ENCODE peak calls at places on chromosomes 1 and 21, in seven cellular contexts. X is H54, T is spleen, W is NB4, U is breast epithelium, K is stomach, V is ovary. S is an unnamed sample.

GRCh38 chr21:25818156-25818950 is 83.6 kb downstream of the GABPA start:
- DNase-seq in K (no peak), X (no peak), T (no peak), W (no peak), U (no peak), V (no peak), S (no peak)

GRCh38 chr1:75672528-75673393 is 51.7 kb upstream of the ACADM start:
- DNase-seq in U (no peak), X (peak; percentile 51), K (no peak), T (no peak), V (no peak), W (peak; percentile 42), S (no peak)

GRCh38 chr1:20485527-20486456 is at the start of gene CAMK2N1:
- DNase-seq in U (peak; percentile 59), T (peak; percentile 87), X (peak; percentile 70), V (peak; percentile 86), W (no peak), K (peak; percentile 64), S (peak; percentile 44)

GRCh38 chr21:15301014-15301413 is 236.2 kb upstream of the NRIP1 start:
- DNase-seq in V (no peak), U (no peak), T (no peak), W (peak; percentile 21), X (no peak), K (no peak), S (no peak)

GRCh38 chr1:112849967-112850641 is 105.9 kb downstream of the SLC16A1 start:
- DNase-seq in K (no peak), X (no peak), W (peak; percentile 37), V (no peak), U (no peak), T (no peak), S (no peak)

GRCh38 chr1:156151093-156151688 is 2.2 kb upstream of the SEMA4A start:
- DNase-seq in X (no peak), V (no peak), U (no peak), T (peak; percentile 78), K (no peak), W (no peak), S (no peak)

GRCh38 chr1:87393437-87394085 is 64.9 kb downstream of the LMO4 start:
- DNase-seq in U (no peak), K (no peak), W (no peak), V (no peak), T (no peak), X (no peak), S (no peak)

GRCh38 chr1:118878661-118879060 is 109.5 kb downstream of the TBX15 start:
- DNase-seq in V (no peak), U (no peak), K (no peak), W (no peak), X (no peak), T (no peak), S (no peak)

GRCh38 chr1:1958071-1958541 is 39.0 kb upstream of the TMEM52 start:
- DNase-seq in U (no peak), K (no peak), W (no peak), X (no peak), T (peak; percentile 54), V (no peak), S (no peak)

GRCh38 chr1:1959459-1959839 is 40.4 kb upstream of the TMEM52 start:
- DNase-seq in X (no peak), K (no peak), V (no peak), W (no peak), U (no peak), T (no peak), S (no peak)

GRCh38 chr1:1957533-1957961 is 38.5 kb upstream of the TMEM52 start:
- DNase-seq in V (no peak), U (no peak), X (no peak), W (no peak), K (no peak), T (peak; percentile 55), S (no peak)

GRCh38 chr1:1960480-1961196 is 41.6 kb upstream of the TMEM52 start:
- DNase-seq in W (no peak), X (no peak), T (no peak), V (no peak), U (no peak), K (no peak), S (no peak)

GRCh38 chr1:1959840-1960479 is 40.9 kb upstream of the TMEM52 start:
- DNase-seq in W (peak; percentile 90), V (peak; percentile 82), K (peak; percentile 88), X (peak; percentile 88), U (peak; percentile 71), T (peak; percentile 89), S (peak; percentile 75)
- TF ChIP-seq POLR2A in W (no peak), V (no peak), K (no peak), X (no peak), U (no peak), T (no peak), S (no peak)

DNA sequence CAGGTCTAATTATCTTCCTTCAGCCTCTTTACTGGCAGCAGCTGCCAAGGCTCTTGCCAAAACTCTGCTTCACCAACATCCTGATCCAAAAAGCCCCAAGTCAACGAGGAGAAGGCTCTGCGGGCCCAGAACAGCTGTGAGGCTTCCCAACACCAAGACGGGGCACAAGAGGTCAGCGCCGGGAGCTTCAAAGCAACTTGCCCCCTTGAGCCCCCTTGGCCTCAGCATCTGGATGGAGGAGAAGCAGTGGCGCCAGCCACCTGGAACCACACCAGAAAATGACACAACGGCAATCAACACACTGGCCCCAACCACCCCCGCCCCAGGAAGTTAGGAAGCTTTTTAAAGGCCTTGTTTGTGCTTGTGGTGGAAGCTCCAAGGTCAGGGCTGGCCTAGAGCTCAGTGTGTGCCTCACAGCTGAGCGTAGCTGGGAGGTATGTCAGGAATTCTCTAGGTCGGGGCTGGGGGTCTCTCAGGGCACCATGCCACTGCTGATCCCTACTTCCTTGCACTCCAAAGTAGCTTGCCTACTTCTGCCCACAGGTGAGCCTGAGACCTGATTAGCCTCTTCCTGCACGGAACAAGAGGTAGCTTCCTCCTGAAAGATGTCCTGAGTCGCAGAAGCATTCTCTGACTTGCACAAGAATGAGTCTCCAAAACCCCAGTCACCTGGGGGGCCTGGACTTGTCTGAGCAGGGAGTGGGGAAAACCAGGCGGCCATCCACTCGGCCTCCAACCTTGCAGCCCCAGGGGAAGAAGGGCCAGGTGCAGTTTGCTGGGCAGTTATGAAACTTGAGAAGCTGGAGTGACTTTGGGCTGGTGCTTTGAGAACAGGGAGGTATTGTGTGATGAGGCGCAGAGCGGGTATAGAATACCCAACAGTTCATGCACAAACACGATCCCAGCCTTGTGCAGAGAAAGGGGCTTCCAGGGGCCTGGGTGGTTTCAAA is 9.8 kb upstream of the SRP9 start:
- DNase-seq in W (no peak), U (peak; percentile 59), T (peak; percentile 79), V (peak; percentile 96), X (no peak), K (peak; percentile 33), S (no peak)
- TF ChIP-seq POLR2A in W (no peak), U (no peak), T (no peak), V (no peak), X (no peak), K (no peak), S (no peak)

GRCh38 chr1:32331549-32331948 is 4.5 kb downstream of the MARCKSL1 start:
- DNase-seq in T (no peak), U (no peak), K (no peak), X (no peak), W (no peak), V (no peak), S (no peak)
- TF ChIP-seq POLR2A in T (no peak), U (no peak), K (no peak), X (no peak), W (no peak), V (no peak), S (peak; percentile 38)

DNA sequence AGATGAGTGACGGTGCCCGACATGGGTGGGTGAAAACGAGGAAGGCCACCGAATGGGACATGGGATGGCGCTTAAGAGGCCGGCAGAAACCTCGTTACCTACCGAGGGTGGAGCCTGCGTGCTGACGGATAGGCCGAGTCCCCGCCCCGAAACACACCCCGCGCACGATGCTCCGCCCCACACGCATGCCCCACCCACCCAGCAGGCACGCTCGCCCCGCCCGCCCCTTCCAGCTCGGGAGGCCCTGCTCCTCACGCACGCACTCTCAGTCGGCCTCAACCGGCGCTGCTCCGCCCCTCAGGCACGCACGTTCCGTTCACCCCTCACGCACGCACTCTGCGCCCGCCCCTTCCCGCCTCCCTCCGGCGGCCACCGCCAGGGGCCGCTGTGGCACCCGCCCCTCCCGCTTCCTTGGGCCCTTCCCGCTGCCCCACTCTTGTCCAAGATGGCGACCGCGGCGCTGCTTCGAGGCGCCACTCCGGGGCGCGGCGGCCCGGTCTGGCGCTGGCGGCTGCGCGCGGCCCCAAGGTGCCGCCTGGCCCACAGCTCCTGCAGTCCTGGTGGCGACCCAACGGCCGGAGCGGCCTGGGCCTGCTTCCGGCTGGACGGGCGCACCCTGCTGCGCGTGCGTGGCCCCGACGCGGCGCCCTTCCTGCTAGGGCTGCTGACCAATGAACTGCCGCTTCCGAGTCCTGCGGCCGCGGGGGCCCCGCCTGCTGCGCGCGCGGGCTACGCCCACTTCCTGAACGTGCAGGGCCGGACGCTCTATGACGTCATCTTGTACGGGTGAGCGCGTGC is at the start of gene IBA57:
- DNase-seq in K (peak; percentile 100), V (peak; percentile 100), W (peak; percentile 98), T (peak; percentile 100), U (peak; percentile 99), X (peak; percentile 98), S (peak; percentile 98)
- TF ChIP-seq POLR2A in K (no peak), V (peak; percentile 99), W (peak; percentile 80), T (peak; percentile 78), U (peak; percentile 17), X (peak; percentile 80), S (peak; percentile 97)

GRCh38 chr1:24503003-24503751 is 541 bp downstream of the RCAN3 start:
- DNase-seq in X (no peak), U (peak; percentile 43), V (peak; percentile 21), K (no peak), T (peak; percentile 83), W (peak; percentile 13), S (no peak)

GRCh38 chr1:24501371-24502167 is 1.1 kb upstream of the RCAN3 start:
- DNase-seq in K (peak; percentile 32), U (peak; percentile 22), T (peak; percentile 85), V (no peak), W (peak; percentile 83), X (peak; percentile 25), S (no peak)

GRCh38 chr1:24500448-24501048 is 2.1 kb upstream of the RCAN3 start:
- DNase-seq in T (no peak), W (no peak), K (no peak), X (no peak), U (no peak), V (no peak), S (no peak)

GRCh38 chr1:24503870-24504523 is 1.4 kb downstream of the RCAN3 start:
- DNase-seq in K (no peak), U (no peak), V (no peak), X (no peak), W (no peak), T (no peak), S (no peak)

GRCh38 chr1:24502168-24503002 is at the start of gene RCAN3:
- DNase-seq in W (peak; percentile 93), U (peak; percentile 84), T (peak; percentile 97), X (peak; percentile 89), V (peak; percentile 61), K (peak; percentile 91), S (peak; percentile 94)
- TF ChIP-seq POLR2A in W (peak; percentile 54), U (peak; percentile 14), T (no peak), X (no peak), V (no peak), K (no peak), S (no peak)